ENCODE peak calls at places on chromosomes 7 and 10, in five cellular contexts. Z is GM23248, F is non-pigmented ciliary epithelial cell, R is NAMALWA, E is midbrain. P is an unnamed sample.

GRCh38 chr10:70475661-70476060 is 2.9 kb upstream of the PALD1 start:
- DNase-seq in Z (no peak), F (no peak), R (no peak), E (no peak), P (no peak)

GRCh38 chr10:95285556-95285955 is 5.2 kb downstream of the PDLIM1 start:
- DNase-seq in F (no peak), R (no peak), E (no peak), Z (no peak), P (no peak)

GRCh38 chr10:74558897-74559296 is 267.5 kb upstream of the KAT6B start:
- DNase-seq in F (no peak), R (no peak), E (no peak), Z (no peak), P (no peak)

GRCh38 chr7:572668-573495 is 53.2 kb upstream of the PDGFA start:
- DNase-seq in F (no peak), R (no peak), E (no peak), Z (no peak), P (no peak)

GRCh38 chr10:126397640-126398382 is 9.5 kb upstream of the ADAM12 start:
- DNase-seq in E (no peak), Z (peak), F (peak), R (no peak), P (no peak)

GRCh38 chr10:28761084-28761875 is 84.0 kb downstream of the BAMBI start:
- DNase-seq in F (no peak), Z (no peak), R (no peak), E (no peak), P (peak)

GRCh38 chr7:37833107-37833817 is 15.1 kb upstream of the NME8 start:
- DNase-seq in F (peak), R (peak), E (peak), Z (peak), P (peak)

GRCh38 chr7:157279679-157279972 is 57.2 kb upstream of the DNAJB6 start:
- DNase-seq in Z (no peak), F (no peak), E (no peak), R (no peak), P (no peak)

GRCh38 chr10:16904619-16905018 is 87.4 kb upstream of the RSU1 start:
- DNase-seq in R (no peak), F (peak), Z (peak), E (no peak), P (no peak)

GRCh38 chr7:23299770-23300300 is 696 bp downstream of the MALSU1 start:
- DNase-seq in E (no peak), Z (peak), R (no peak), F (no peak), P (no peak)

GRCh38 chr7:83468251-83468739 is 180.6 kb downstream of the SEMA3E start:
- DNase-seq in F (peak), Z (peak), R (peak), E (peak), P (no peak)

GRCh38 chr10:71534552-71535158 is 137.9 kb downstream of the CDH23 start:
- DNase-seq in Z (no peak), R (no peak), E (no peak), F (no peak), P (peak)

GRCh38 chr7:150737265-150738055 is at the start of gene GIMAP5:
- DNase-seq in E (no peak), R (no peak), F (no peak), Z (no peak), P (no peak)

GRCh38 chr7:19079066-19079465 is 38.4 kb downstream of the TWIST1 start:
- DNase-seq in R (no peak), E (no peak), Z (no peak), F (peak), P (no peak)

GRCh38 chr7:130369110-130369711 is 11.1 kb upstream of the CPA1 start:
- DNase-seq in E (no peak), F (no peak), R (no peak), Z (peak), P (no peak)

GRCh38 chr10:132414402-132415016 is 17.5 kb downstream of the PWWP2B start:
- DNase-seq in E (no peak), Z (no peak), F (no peak), R (no peak), P (no peak)

GRCh38 chr7:133545613-133546012 is 292.7 kb downstream of the EXOC4 start:
- DNase-seq in Z (peak), F (no peak), E (no peak), R (no peak), P (no peak)

GRCh38 chr7:125173571-125173970 is 243.9 kb upstream of the POT1 start:
- DNase-seq in E (no peak), F (no peak), Z (no peak), R (no peak), P (no peak)

GRCh38 chr10:78218833-78219490 is 185.3 kb downstream of the RPS24 start:
- DNase-seq in F (no peak), E (no peak), Z (no peak), R (no peak), P (no peak)

GRCh38 chr7:112869111-112869774 is 79.0 kb upstream of the TMEM168 start:
- DNase-seq in Z (peak), E (no peak), F (no peak), R (peak), P (peak)

GRCh38 chr7:151330656-151331055 is 11.0 kb upstream of the NUB1 start:
- DNase-seq in Z (no peak), F (no peak), R (no peak), E (no peak), P (no peak)

GRCh38 chr7:42915356-42915755 is 3.5 kb upstream of the C7orf25 start:
- DNase-seq in E (no peak), R (no peak), Z (peak), F (no peak), P (no peak)

GRCh38 chr10:119620771-119621384 is 24.1 kb upstream of the TIAL1 start:
- DNase-seq in E (no peak), F (no peak), Z (no peak), R (no peak), P (no peak)

GRCh38 chr10:79176949-79177602 is 108.3 kb downstream of the ZMIZ1 start:
- DNase-seq in Z (peak), F (no peak), E (peak), R (peak), P (no peak)

GRCh38 chr10:79189853-79190435 is 121.2 kb downstream of the ZMIZ1 start:
- DNase-seq in Z (peak), E (no peak), F (no peak), R (no peak), P (no peak)

GRCh38 chr10:98125940-98126631 is 8.4 kb upstream of the R3HCC1L start:
- DNase-seq in E (no peak), R (no peak), F (no peak), Z (peak), P (no peak)

GRCh38 chr7:69603351-69603750 is 5.1 kb downstream of the AUTS2 start:
- DNase-seq in R (peak), Z (no peak), E (no peak), F (no peak), P (no peak)

GRCh38 chr7:55148992-55149391 is 130.2 kb downstream of the EGFR start:
- DNase-seq in E (no peak), Z (peak), R (no peak), F (no peak), P (no peak)

GRCh38 chr10:97689637-97690036 is 2.6 kb upstream of the AVPI1 start:
- DNase-seq in F (peak), Z (peak), R (no peak), E (no peak), P (no peak)

GRCh38 chr10:31099664-31100063 is 68.0 kb upstream of the ZNF438 start:
- DNase-seq in R (no peak), Z (no peak), E (no peak), F (no peak), P (no peak)

GRCh38 chr10:13970231-13970966 is 360.3 kb downstream of the FRMD4A start:
- DNase-seq in F (no peak), R (no peak), E (no peak), Z (no peak), P (no peak)

GRCh38 chr10:13450078-13450477 is 78.7 kb downstream of the BEND7 start:
- DNase-seq in E (no peak), R (no peak), F (no peak), Z (peak), P (no peak)

GRCh38 chr7:36487756-36488336 is 98.2 kb downstream of the ANLN start:
- DNase-seq in E (peak), F (no peak), R (peak), Z (peak), P (peak)

GRCh38 chr10:86872757-86873156 is 84.7 kb downstream of the MMRN2 start:
- DNase-seq in F (no peak), Z (no peak), E (no peak), R (no peak), P (no peak)

GRCh38 chr10:50385610-50386009 is 134.3 kb upstream of the ASAH2 start:
- DNase-seq in F (no peak), Z (peak), E (peak), R (no peak), P (peak)

GRCh38 chr10:47369251-47369894 is 14.7 kb downstream of the ZNF488 start:
- DNase-seq in E (no peak), F (no peak), R (no peak), Z (no peak), P (no peak)

GRCh38 chr10:5968037-5968680 is 9.2 kb downstream of the IL15RA start:
- DNase-seq in R (no peak), E (no peak), Z (no peak), F (no peak), P (no peak)

GRCh38 chr10:110401401-110402076 is 96.2 kb upstream of the DUSP5 start:
- DNase-seq in Z (no peak), R (no peak), E (no peak), F (no peak), P (no peak)